ENCODE peak calls at places on chromosomes 1 and 21, in ten cellular contexts. One of them, this sample, is unnamed.

GRCh38 chr1:185973645-185974044 is 239.5 kb downstream of the HMCN1 start:
- DNase-seq in suprapubic skin: no peak
- DNase-seq in WTC11: no peak
- DNase-seq in choroid plexus epithelial cell: peak
- DNase-seq in fibroblast of lung: peak
- DNase-seq in upper lobe of left lung: no peak
- DNase-seq in endothelial cell: no peak
- DNase-seq in RWPE2: no peak
- DNase-seq in neural crest cell: no peak
- DNase-seq in H9: no peak
- DNase-seq in this sample: no peak

GRCh38 chr1:202329891-202330290 is 11.8 kb downstream of the UBE2T start:
- DNase-seq in suprapubic skin: peak
- DNase-seq in WTC11: no peak
- DNase-seq in choroid plexus epithelial cell: no peak
- DNase-seq in fibroblast of lung: no peak
- DNase-seq in upper lobe of left lung: no peak
- DNase-seq in endothelial cell: no peak
- DNase-seq in RWPE2: no peak
- DNase-seq in neural crest cell: no peak
- DNase-seq in H9: no peak
- DNase-seq in this sample: no peak

GRCh38 chr1:245263701-245264100 is 108.9 kb downstream of the KIF26B start:
- DNase-seq in suprapubic skin: no peak
- DNase-seq in WTC11: no peak
- DNase-seq in choroid plexus epithelial cell: no peak
- DNase-seq in fibroblast of lung: no peak
- DNase-seq in upper lobe of left lung: no peak
- DNase-seq in endothelial cell: no peak
- DNase-seq in RWPE2: no peak
- DNase-seq in neural crest cell: no peak
- DNase-seq in H9: no peak
- DNase-seq in this sample: no peak

GRCh38 chr1:163588796-163589195 is 267.0 kb downstream of the NUF2 start:
- DNase-seq in suprapubic skin: no peak
- DNase-seq in WTC11: no peak
- DNase-seq in choroid plexus epithelial cell: no peak
- DNase-seq in fibroblast of lung: no peak
- DNase-seq in upper lobe of left lung: no peak
- DNase-seq in endothelial cell: no peak
- DNase-seq in RWPE2: no peak
- DNase-seq in neural crest cell: no peak
- DNase-seq in H9: no peak
- DNase-seq in this sample: no peak

GRCh38 chr1:36107394-36107793 is 17.6 kb downstream of the COL8A2 start:
- DNase-seq in suprapubic skin: no peak
- DNase-seq in WTC11: no peak
- DNase-seq in choroid plexus epithelial cell: no peak
- DNase-seq in fibroblast of lung: no peak
- DNase-seq in upper lobe of left lung: no peak
- DNase-seq in endothelial cell: no peak
- DNase-seq in RWPE2: no peak
- DNase-seq in neural crest cell: no peak
- DNase-seq in H9: no peak
- DNase-seq in this sample: peak

GRCh38 chr1:197787056-197787455 is 11.8 kb upstream of the DENND1B start:
- DNase-seq in suprapubic skin: no peak
- DNase-seq in WTC11: no peak
- DNase-seq in choroid plexus epithelial cell: no peak
- DNase-seq in fibroblast of lung: peak
- DNase-seq in upper lobe of left lung: no peak
- DNase-seq in endothelial cell: no peak
- DNase-seq in RWPE2: no peak
- DNase-seq in neural crest cell: no peak
- DNase-seq in H9: no peak
- DNase-seq in this sample: no peak

GRCh38 chr1:28329395-28330153 is 734 bp downstream of the MED18 start:
- DNase-seq in suprapubic skin: no peak
- DNase-seq in WTC11: peak
- DNase-seq in choroid plexus epithelial cell: peak
- DNase-seq in fibroblast of lung: peak
- DNase-seq in upper lobe of left lung: peak
- DNase-seq in endothelial cell: peak
- DNase-seq in RWPE2: no peak
- DNase-seq in neural crest cell: peak
- DNase-seq in H9: peak
- DNase-seq in this sample: no peak

GRCh38 chr1:10251325-10252103 is 41.1 kb downstream of the KIF1B start:
- DNase-seq in suprapubic skin: no peak
- DNase-seq in WTC11: no peak
- DNase-seq in choroid plexus epithelial cell: peak
- DNase-seq in fibroblast of lung: peak
- DNase-seq in upper lobe of left lung: no peak
- DNase-seq in endothelial cell: no peak
- DNase-seq in RWPE2: no peak
- DNase-seq in neural crest cell: no peak
- DNase-seq in H9: no peak
- DNase-seq in this sample: no peak

GRCh38 chr1:43671626-43672330 is 21.8 kb downstream of the KDM4A start:
- DNase-seq in suprapubic skin: no peak
- DNase-seq in WTC11: no peak
- DNase-seq in choroid plexus epithelial cell: peak
- DNase-seq in fibroblast of lung: peak
- DNase-seq in upper lobe of left lung: no peak
- DNase-seq in endothelial cell: no peak
- DNase-seq in RWPE2: no peak
- DNase-seq in neural crest cell: no peak
- DNase-seq in H9: no peak
- DNase-seq in this sample: no peak

GRCh38 chr1:31593770-31594632 is 17.7 kb downstream of the TINAGL1 start:
- DNase-seq in suprapubic skin: no peak
- DNase-seq in WTC11: peak
- DNase-seq in choroid plexus epithelial cell: peak
- DNase-seq in fibroblast of lung: peak
- DNase-seq in upper lobe of left lung: peak
- DNase-seq in endothelial cell: peak
- DNase-seq in RWPE2: peak
- DNase-seq in neural crest cell: peak
- DNase-seq in H9: peak
- DNase-seq in this sample: no peak

GRCh38 chr21:40595806-40596205 is 251.2 kb downstream of the DSCAM start:
- DNase-seq in suprapubic skin: no peak
- DNase-seq in WTC11: no peak
- DNase-seq in choroid plexus epithelial cell: no peak
- DNase-seq in fibroblast of lung: no peak
- DNase-seq in upper lobe of left lung: no peak
- DNase-seq in endothelial cell: no peak
- DNase-seq in RWPE2: no peak
- DNase-seq in neural crest cell: no peak
- DNase-seq in H9: no peak
- DNase-seq in this sample: no peak

GRCh38 chr1:19785660-19786059 is 14.1 kb downstream of the TMCO4 start:
- DNase-seq in suprapubic skin: no peak
- DNase-seq in WTC11: no peak
- DNase-seq in choroid plexus epithelial cell: no peak
- DNase-seq in fibroblast of lung: peak
- DNase-seq in upper lobe of left lung: no peak
- DNase-seq in endothelial cell: no peak
- DNase-seq in RWPE2: no peak
- DNase-seq in neural crest cell: no peak
- DNase-seq in H9: no peak
- DNase-seq in this sample: no peak

GRCh38 chr1:81562934-81563333 is 237.8 kb upstream of the ADGRL2 start:
- DNase-seq in suprapubic skin: no peak
- DNase-seq in WTC11: no peak
- DNase-seq in choroid plexus epithelial cell: no peak
- DNase-seq in fibroblast of lung: no peak
- DNase-seq in upper lobe of left lung: no peak
- DNase-seq in endothelial cell: no peak
- DNase-seq in RWPE2: no peak
- DNase-seq in neural crest cell: no peak
- DNase-seq in H9: no peak
- DNase-seq in this sample: no peak

GRCh38 chr1:78493456-78493855 is 2.7 kb downstream of the PTGFR start:
- DNase-seq in suprapubic skin: no peak
- DNase-seq in WTC11: no peak
- DNase-seq in choroid plexus epithelial cell: peak
- DNase-seq in fibroblast of lung: no peak
- DNase-seq in upper lobe of left lung: no peak
- DNase-seq in endothelial cell: no peak
- DNase-seq in RWPE2: no peak
- DNase-seq in neural crest cell: no peak
- DNase-seq in H9: no peak
- DNase-seq in this sample: no peak

GRCh38 chr1:187129132-187129531 is 300.4 kb downstream of the PLA2G4A start:
- DNase-seq in suprapubic skin: no peak
- DNase-seq in WTC11: no peak
- DNase-seq in choroid plexus epithelial cell: no peak
- DNase-seq in fibroblast of lung: no peak
- DNase-seq in upper lobe of left lung: no peak
- DNase-seq in endothelial cell: no peak
- DNase-seq in RWPE2: no peak
- DNase-seq in neural crest cell: no peak
- DNase-seq in H9: no peak
- DNase-seq in this sample: no peak
- TF ChIP-seq CTCF in suprapubic skin: no peak
- TF ChIP-seq CTCF in WTC11: no peak
- TF ChIP-seq CTCF in choroid plexus epithelial cell: no peak
- TF ChIP-seq CTCF in fibroblast of lung: no peak
- TF ChIP-seq CTCF in upper lobe of left lung: no peak
- TF ChIP-seq CTCF in endothelial cell: no peak
- TF ChIP-seq CTCF in RWPE2: no peak
- TF ChIP-seq CTCF in neural crest cell: no peak
- TF ChIP-seq CTCF in H9: no peak
- TF ChIP-seq CTCF in this sample: no peak

DNA sequence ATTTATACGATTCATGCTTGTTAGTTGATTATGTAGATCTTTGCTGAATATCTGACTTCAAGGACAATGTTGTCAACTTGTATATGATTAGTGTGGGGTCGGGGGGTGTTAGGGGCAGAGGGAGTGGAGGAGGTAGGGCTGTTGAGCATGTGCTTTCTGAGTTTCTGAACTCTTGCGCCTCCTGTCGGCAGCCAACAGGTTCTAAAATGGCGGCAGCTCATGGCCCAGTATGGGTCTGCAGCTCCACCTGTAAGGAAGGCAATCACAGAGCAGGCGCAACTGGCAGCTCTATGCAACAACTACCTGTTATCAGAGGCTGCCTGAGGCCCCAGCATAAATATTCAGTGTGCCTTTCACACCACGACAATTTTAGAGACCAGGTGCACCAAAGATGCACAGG is 205.8 kb upstream of the PLXNA2 start:
- DNase-seq in suprapubic skin: no peak
- DNase-seq in WTC11: no peak
- DNase-seq in choroid plexus epithelial cell: no peak
- DNase-seq in fibroblast of lung: no peak
- DNase-seq in upper lobe of left lung: no peak
- DNase-seq in endothelial cell: no peak
- DNase-seq in RWPE2: no peak
- DNase-seq in neural crest cell: no peak
- DNase-seq in H9: no peak
- DNase-seq in this sample: no peak
- TF ChIP-seq CTCF in suprapubic skin: no peak
- TF ChIP-seq CTCF in WTC11: no peak
- TF ChIP-seq CTCF in choroid plexus epithelial cell: no peak
- TF ChIP-seq CTCF in fibroblast of lung: no peak
- TF ChIP-seq CTCF in upper lobe of left lung: no peak
- TF ChIP-seq CTCF in endothelial cell: no peak
- TF ChIP-seq CTCF in RWPE2: no peak
- TF ChIP-seq CTCF in neural crest cell: no peak
- TF ChIP-seq CTCF in H9: peak
- TF ChIP-seq CTCF in this sample: no peak

GRCh38 chr1:2554621-2555387 is 1.4 kb upstream of the TNFRSF14 start:
- DNase-seq in suprapubic skin: no peak
- DNase-seq in WTC11: peak
- DNase-seq in choroid plexus epithelial cell: peak
- DNase-seq in fibroblast of lung: no peak
- DNase-seq in upper lobe of left lung: no peak
- DNase-seq in endothelial cell: no peak
- DNase-seq in RWPE2: no peak
- DNase-seq in neural crest cell: no peak
- DNase-seq in H9: no peak
- DNase-seq in this sample: no peak
- TF ChIP-seq CTCF in suprapubic skin: peak
- TF ChIP-seq CTCF in WTC11: no peak
- TF ChIP-seq CTCF in choroid plexus epithelial cell: peak
- TF ChIP-seq CTCF in fibroblast of lung: peak
- TF ChIP-seq CTCF in upper lobe of left lung: peak
- TF ChIP-seq CTCF in endothelial cell: no peak
- TF ChIP-seq CTCF in RWPE2: peak
- TF ChIP-seq CTCF in neural crest cell: peak
- TF ChIP-seq CTCF in H9: peak
- TF ChIP-seq CTCF in this sample: peak

GRCh38 chr21:38619865-38620513 is 121.7 kb upstream of the ERG start:
- DNase-seq in suprapubic skin: no peak
- DNase-seq in WTC11: no peak
- DNase-seq in choroid plexus epithelial cell: no peak
- DNase-seq in fibroblast of lung: peak
- DNase-seq in upper lobe of left lung: no peak
- DNase-seq in endothelial cell: no peak
- DNase-seq in RWPE2: no peak
- DNase-seq in neural crest cell: no peak
- DNase-seq in H9: no peak
- DNase-seq in this sample: no peak

GRCh38 chr21:38623552-38623951 is 125.3 kb upstream of the ERG start:
- DNase-seq in suprapubic skin: no peak
- DNase-seq in WTC11: no peak
- DNase-seq in choroid plexus epithelial cell: peak
- DNase-seq in fibroblast of lung: no peak
- DNase-seq in upper lobe of left lung: no peak
- DNase-seq in endothelial cell: no peak
- DNase-seq in RWPE2: no peak
- DNase-seq in neural crest cell: no peak
- DNase-seq in H9: no peak
- DNase-seq in this sample: no peak

GRCh38 chr21:38622827-38623209 is 124.5 kb upstream of the ERG start:
- DNase-seq in suprapubic skin: no peak
- DNase-seq in WTC11: no peak
- DNase-seq in choroid plexus epithelial cell: no peak
- DNase-seq in fibroblast of lung: no peak
- DNase-seq in upper lobe of left lung: no peak
- DNase-seq in endothelial cell: no peak
- DNase-seq in RWPE2: no peak
- DNase-seq in neural crest cell: no peak
- DNase-seq in H9: no peak
- DNase-seq in this sample: no peak

GRCh38 chr21:38622081-38622826 is 124.0 kb upstream of the ERG start:
- DNase-seq in suprapubic skin: no peak
- DNase-seq in WTC11: no peak
- DNase-seq in choroid plexus epithelial cell: no peak
- DNase-seq in fibroblast of lung: no peak
- DNase-seq in upper lobe of left lung: no peak
- DNase-seq in endothelial cell: no peak
- DNase-seq in RWPE2: no peak
- DNase-seq in neural crest cell: no peak
- DNase-seq in H9: no peak
- DNase-seq in this sample: no peak

DNA sequence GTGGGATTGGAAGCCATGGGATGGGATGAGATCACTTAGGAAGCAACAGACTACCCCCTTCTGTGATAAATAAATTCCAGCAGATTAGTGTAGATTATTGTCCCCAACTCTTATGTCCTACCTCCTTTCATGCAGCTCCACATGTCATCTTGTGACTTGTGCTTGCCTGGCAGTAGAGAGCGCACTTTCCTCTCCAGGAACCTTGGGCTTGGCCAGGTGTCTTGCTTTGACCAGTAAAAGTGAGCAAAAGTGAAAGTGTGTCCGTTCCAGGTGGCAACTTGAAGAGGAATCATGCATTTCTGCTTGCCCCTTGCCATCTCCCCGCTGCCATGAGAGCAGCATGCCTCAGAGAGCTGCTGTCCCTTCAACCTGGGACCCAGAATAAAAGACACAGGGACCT is 122.9 kb upstream of the ERG start:
- DNase-seq in suprapubic skin: no peak
- DNase-seq in WTC11: no peak
- DNase-seq in choroid plexus epithelial cell: no peak
- DNase-seq in fibroblast of lung: no peak
- DNase-seq in upper lobe of left lung: no peak
- DNase-seq in endothelial cell: no peak
- DNase-seq in RWPE2: no peak
- DNase-seq in neural crest cell: no peak
- DNase-seq in H9: no peak
- DNase-seq in this sample: no peak
- TF ChIP-seq CTCF in suprapubic skin: no peak
- TF ChIP-seq CTCF in WTC11: no peak
- TF ChIP-seq CTCF in choroid plexus epithelial cell: no peak
- TF ChIP-seq CTCF in fibroblast of lung: no peak
- TF ChIP-seq CTCF in upper lobe of left lung: no peak
- TF ChIP-seq CTCF in endothelial cell: no peak
- TF ChIP-seq CTCF in RWPE2: no peak
- TF ChIP-seq CTCF in neural crest cell: no peak
- TF ChIP-seq CTCF in H9: peak
- TF ChIP-seq CTCF in this sample: no peak